ENCODE peak calls at places on chromosome 10, in four cellular contexts. K is HCT116, W is HepG2, Z is H1. I is an unnamed sample.

GRCh38 chr10:119303886-119304285 is 96.5 kb downstream of the GRK5 start:
- DNase-seq in K (no peak), W (no peak), Z (no peak), I (no peak)

GRCh38 chr10:18523025-18523424 is 128.4 kb downstream of the NSUN6 start:
- DNase-seq in K (no peak), Z (no peak), W (peak; percentile 64), I (no peak)

GRCh38 chr10:98435178-98435577 is 11.6 kb downstream of the HPS1 start:
- DNase-seq in Z (no peak), K (no peak), W (no peak), I (no peak)

GRCh38 chr10:117221156-117221711 is 19.7 kb upstream of the SLC18A2 start:
- DNase-seq in Z (no peak), W (peak; percentile 12), K (peak; percentile 69), I (no peak)

GRCh38 chr10:21572578-21572977 is 38.5 kb downstream of the MLLT10 start:
- DNase-seq in K (no peak), W (no peak), Z (no peak), I (no peak)

GRCh38 chr10:121845044-121845784 is 82.6 kb downstream of the ATE1 start:
- DNase-seq in W (no peak), K (no peak), Z (no peak), I (no peak)

GRCh38 chr10:72490951-72491350 is 134.9 kb downstream of the MICU1 start:
- DNase-seq in W (no peak), Z (no peak), K (no peak), I (no peak)

GRCh38 chr10:25867321-25867720 is 66.7 kb upstream of the MYO3A start:
- DNase-seq in W (no peak), K (no peak), Z (no peak), I (no peak)

GRCh38 chr10:29438271-29438670 is 149.4 kb downstream of the LYZL1 start:
- DNase-seq in Z (no peak), K (no peak), W (no peak), I (no peak)

GRCh38 chr10:22315455-22316285 is 518 bp upstream of the COMMD3 start:
- DNase-seq in Z (no peak), W (no peak), K (no peak), I (no peak)

GRCh38 chr10:132589681-132590080 is 52.1 kb downstream of the INPP5A start:
- DNase-seq in Z (no peak), K (no peak), W (no peak), I (no peak)

DNA sequence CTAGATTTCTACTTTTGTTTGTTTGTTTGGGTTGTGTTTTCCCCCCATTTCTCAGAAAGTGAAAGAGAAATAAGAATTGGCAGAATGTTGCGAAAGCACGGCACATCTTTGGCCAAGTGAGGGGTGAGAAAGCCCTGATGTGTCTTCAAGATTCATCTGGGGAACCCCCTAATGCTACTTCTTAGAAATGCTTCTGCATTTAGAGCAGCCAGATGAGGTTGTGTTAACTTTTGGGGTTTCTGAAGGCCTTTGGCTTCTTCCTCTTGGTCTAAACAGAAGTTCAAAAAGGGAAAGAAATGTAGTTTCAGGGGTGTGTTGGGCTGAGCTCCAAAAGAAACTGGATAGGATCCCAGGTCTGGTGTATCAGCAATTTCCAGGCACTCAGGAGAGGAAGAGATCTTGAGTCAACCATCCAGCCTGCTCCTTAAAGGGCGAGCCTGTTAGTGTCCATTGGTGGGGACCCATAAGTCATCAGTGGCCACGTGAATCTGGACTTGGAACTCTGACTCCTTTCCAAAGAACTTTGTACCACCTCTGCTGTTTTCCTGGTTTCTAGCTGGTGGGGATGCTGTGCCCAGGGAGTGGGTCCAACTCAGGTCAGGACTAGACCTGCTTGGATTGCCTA is 6.5 kb downstream of the DUSP5 start:
- DNase-seq in Z (no peak), K (no peak), W (no peak), I (peak; percentile 93)
- TF ChIP-seq CEBPB in Z (no peak), K (no peak), W (peak; percentile 42), I (no peak)

GRCh38 chr10:44261710-44262455 is 123.0 kb downstream of the CXCL12 start:
- DNase-seq in Z (no peak), K (no peak), W (no peak), I (peak; percentile 55)
- TF ChIP-seq SRF in Z (no peak), K (no peak), W (no peak), I (no peak)

GRCh38 chr10:125161570-125162139 is 1.3 kb upstream of the CTBP2 start:
- DNase-seq in W (no peak), K (no peak), Z (no peak), I (no peak)
- TF ChIP-seq CEBPB in W (no peak), K (no peak), Z (no peak), I (no peak)

DNA sequence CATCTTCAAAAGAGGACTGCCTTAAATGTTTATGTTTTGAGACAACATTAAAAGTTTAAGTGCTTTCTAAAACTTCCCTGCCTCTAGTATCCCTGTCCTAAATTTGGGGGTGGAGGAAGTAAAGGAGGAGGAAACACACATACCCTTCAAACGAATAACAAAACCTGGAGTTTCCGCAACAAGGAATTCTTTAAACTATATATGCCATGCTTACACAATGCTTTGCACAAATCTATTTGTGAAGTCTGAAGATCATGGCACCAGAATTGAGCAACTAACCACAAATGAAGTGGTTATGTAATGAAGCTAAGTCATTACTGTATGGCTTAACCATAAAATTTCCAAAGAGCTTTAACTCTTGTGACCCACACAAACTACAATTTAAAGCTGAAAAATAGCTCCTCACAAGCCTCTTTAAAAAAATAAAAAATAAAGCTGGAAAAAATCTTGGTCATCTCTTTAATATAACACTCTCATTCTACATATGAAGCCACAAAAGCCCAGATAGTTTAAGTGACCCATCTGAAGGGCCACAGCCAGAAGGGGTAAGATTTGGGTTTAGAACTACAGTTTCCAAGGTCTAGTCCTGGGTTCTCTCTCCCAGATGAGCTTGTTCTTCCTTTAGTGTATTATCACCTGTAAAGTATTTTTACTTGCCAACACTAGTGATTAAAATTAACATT is 9.4 kb downstream of the NCOA4 start:
- DNase-seq in K (no peak), Z (no peak), W (peak; percentile 92), I (no peak)
- TF ChIP-seq SRF in K (no peak), Z (no peak), W (peak; percentile 30), I (no peak)

GRCh38 chr10:11789956-11790355 is 33.2 kb upstream of the PROSER2 start:
- DNase-seq in Z (no peak), K (no peak), W (no peak), I (no peak)

GRCh38 chr10:11789294-11789693 is 33.9 kb upstream of the PROSER2 start:
- DNase-seq in K (no peak), Z (no peak), W (no peak), I (no peak)

GRCh38 chr10:11783558-11783865 is 39.6 kb upstream of the PROSER2 start:
- DNase-seq in Z (no peak), K (no peak), W (no peak), I (no peak)

GRCh38 chr10:11787846-11788245 is 35.3 kb upstream of the PROSER2 start:
- DNase-seq in Z (no peak), W (no peak), K (no peak), I (no peak)

DNA sequence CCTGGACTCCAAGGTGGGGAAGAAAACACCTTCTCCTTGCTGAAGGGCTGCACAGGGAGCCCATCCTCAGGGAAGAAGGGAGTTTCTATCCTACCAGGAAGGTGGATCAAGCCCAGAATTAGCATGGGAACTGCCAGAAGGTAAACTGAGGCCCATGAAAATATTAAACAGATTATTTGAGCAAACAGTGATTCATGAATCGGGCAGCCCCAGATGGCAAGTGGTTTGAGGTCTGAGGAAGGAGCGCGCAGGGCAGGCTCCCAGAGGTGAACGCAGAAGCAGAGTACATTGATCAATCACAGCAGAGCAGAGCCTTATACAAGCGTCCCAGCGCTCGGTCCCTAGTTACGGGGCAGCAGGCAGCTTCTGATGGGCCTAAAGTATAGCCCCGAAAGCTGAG is 35.8 kb upstream of the PROSER2 start:
- DNase-seq in W (no peak), Z (no peak), K (no peak), I (no peak)
- TF ChIP-seq CEBPB in W (no peak), Z (no peak), K (no peak), I (no peak)

I was measured in GM12878.